ENCODE peak calls at places on chromosomes 5 and 9, in eight cellular contexts. O, V, J, W, K, Z, Y and L are unnamed samples.

GRCh38 chr9:123421211-123421585 is 65.2 kb downstream of the CRB2 start:
- DNase-seq in O (no peak), V (no peak), J (no peak), W (no peak), K (no peak), Z (no peak), Y (no peak), L (no peak)

GRCh38 chr9:88691096-88691495 is 156.1 kb downstream of the NXNL2 start:
- DNase-seq in O (no peak), V (no peak), J (no peak), W (no peak), K (no peak), Z (no peak), Y (no peak), L (no peak)

GRCh38 chr9:7376213-7376612 is 423.4 kb downstream of the DMAC1 start:
- DNase-seq in O (no peak), V (no peak), J (no peak), W (no peak), K (no peak), Z (no peak), Y (no peak), L (no peak)

GRCh38 chr5:111099058-111099778 is 7.1 kb downstream of the WDR36 start:
- DNase-seq in O (no peak), V (no peak), J (no peak), W (no peak), K (no peak), Z (no peak), Y (no peak), L (no peak)

GRCh38 chr5:80959768-80960442 is at the start of gene RASGRF2:
- DNase-seq in O (no peak), V (peak), J (no peak), W (no peak), K (peak), Z (peak), Y (no peak), L (no peak)

GRCh38 chr9:21153688-21154608 is 12.3 kb upstream of the IFNW1 start:
- DNase-seq in O (peak), V (peak), J (no peak), W (no peak), K (peak), Z (no peak), Y (no peak), L (peak)

GRCh38 chr9:131732061-131732526 is 7.8 kb downstream of the RAPGEF1 start:
- DNase-seq in O (no peak), V (peak), J (no peak), W (no peak), K (peak), Z (no peak), Y (no peak), L (no peak)

GRCh38 chr9:128892223-128892892 is 10.4 kb downstream of the LRRC8A start:
- DNase-seq in O (no peak), V (peak), J (no peak), W (no peak), K (no peak), Z (no peak), Y (peak), L (no peak)

GRCh38 chr9:113479150-113479761 is 15.7 kb downstream of the RGS3 start:
- DNase-seq in O (no peak), V (no peak), J (peak), W (no peak), K (no peak), Z (no peak), Y (no peak), L (no peak)

GRCh38 chr9:127754761-127755557 is 19.9 kb upstream of the TOR2A start:
- DNase-seq in O (no peak), V (no peak), J (no peak), W (peak), K (peak), Z (no peak), Y (no peak), L (no peak)

GRCh38 chr5:135534609-135535419 is 950 bp downstream of the NEUROG1 start:
- DNase-seq in O (no peak), V (no peak), J (peak), W (no peak), K (no peak), Z (no peak), Y (no peak), L (no peak)

GRCh38 chr9:31393240-31393639 is 991.2 kb upstream of the ACO1 start:
- DNase-seq in O (no peak), V (no peak), J (no peak), W (no peak), K (no peak), Z (no peak), Y (no peak), L (no peak)

GRCh38 chr5:123036391-123037103 is at the start of gene PPIC:
- DNase-seq in O (peak), V (peak), J (peak), W (peak), K (peak), Z (no peak), Y (peak), L (peak)

GRCh38 chr9:128337972-128338371 is 2.4 kb upstream of the SLC27A4 start:
- DNase-seq in O (no peak), V (no peak), J (no peak), W (no peak), K (no peak), Z (no peak), Y (no peak), L (no peak)

GRCh38 chr5:160851481-160851880 is 530 bp downstream of the ATP10B start:
- DNase-seq in O (no peak), V (no peak), J (no peak), W (no peak), K (no peak), Z (no peak), Y (no peak), L (no peak)

GRCh38 chr9:14221558-14221957 is 92.4 kb downstream of the NFIB start:
- DNase-seq in O (no peak), V (peak), J (no peak), W (no peak), K (no peak), Z (no peak), Y (peak), L (peak)

GRCh38 chr5:146334074-146334533 is 4.5 kb upstream of the POU4F3 start:
- DNase-seq in O (no peak), V (no peak), J (no peak), W (no peak), K (no peak), Z (no peak), Y (no peak), L (no peak)

GRCh38 chr9:129923589-129923988 is 88.3 kb downstream of the USP20 start:
- DNase-seq in O (no peak), V (no peak), J (no peak), W (no peak), K (no peak), Z (no peak), Y (no peak), L (no peak)

GRCh38 chr9:98520221-98520920 is 188.4 kb downstream of the GABBR2 start:
- DNase-seq in O (no peak), V (no peak), J (no peak), W (no peak), K (no peak), Z (no peak), Y (no peak), L (no peak)